ENCODE peak calls at places on chromosomes 3 and 15, in five cellular contexts. J is heart left ventricle, K is AG04450, S is endothelial cell, R is vagina. Q is an unnamed sample.

GRCh38 chr3:37249717-37250116 is 75.3 kb upstream of the LRRFIP2 start:
- DNase-seq in S (no peak), J (no peak), K (no peak), R (no peak), Q (no peak)

GRCh38 chr15:62745621-62746180 is 296.8 kb upstream of the TPM1 start:
- DNase-seq in R (no peak), K (no peak), S (no peak), J (no peak), Q (no peak)

GRCh38 chr15:64892850-64893403 is 18.8 kb upstream of the ANKDD1A start:
- DNase-seq in J (no peak), S (no peak), R (no peak), K (no peak), Q (no peak)

GRCh38 chr3:50246517-50246954 is 10.5 kb downstream of the GNAI2 start:
- DNase-seq in R (no peak), J (peak; percentile 75), S (peak; percentile 44), K (no peak), Q (peak; percentile 87)

GRCh38 chr3:156781310-156782230 is 44.6 kb upstream of the LEKR1 start:
- DNase-seq in R (no peak), J (no peak), K (no peak), S (no peak), Q (no peak)

GRCh38 chr3:159322322-159322939 is 520.6 kb downstream of the MFSD1 start:
- DNase-seq in S (peak; percentile 66), J (peak; percentile 12), R (no peak), K (no peak), Q (peak; percentile 2)

GRCh38 chr3:76765526-76765925 is 274.4 kb upstream of the ROBO2 start:
- DNase-seq in J (no peak), R (no peak), S (no peak), K (no peak), Q (no peak)

GRCh38 chr3:195120199-195120556 is 150.8 kb downstream of the XXYLT1 start:
- DNase-seq in S (no peak), K (no peak), J (no peak), R (no peak), Q (no peak)

GRCh38 chr3:88057650-88058321 is 1.0 kb downstream of the CGGBP1 start:
- DNase-seq in R (no peak), K (no peak), J (no peak), S (no peak), Q (no peak)

GRCh38 chr15:78737187-78737820 is 74.0 kb downstream of the ADAMTS7 start:
- DNase-seq in S (no peak), R (peak; percentile 40), K (no peak), J (no peak), Q (no peak)

GRCh38 chr3:71879089-71879488 is 94.1 kb upstream of the PROK2 start:
- DNase-seq in R (no peak), S (peak; percentile 14), K (no peak), J (no peak), Q (no peak)
- TF ChIP-seq CTCF in R (no peak), S (no peak), K (no peak), J (no peak), Q (no peak)

DNA sequence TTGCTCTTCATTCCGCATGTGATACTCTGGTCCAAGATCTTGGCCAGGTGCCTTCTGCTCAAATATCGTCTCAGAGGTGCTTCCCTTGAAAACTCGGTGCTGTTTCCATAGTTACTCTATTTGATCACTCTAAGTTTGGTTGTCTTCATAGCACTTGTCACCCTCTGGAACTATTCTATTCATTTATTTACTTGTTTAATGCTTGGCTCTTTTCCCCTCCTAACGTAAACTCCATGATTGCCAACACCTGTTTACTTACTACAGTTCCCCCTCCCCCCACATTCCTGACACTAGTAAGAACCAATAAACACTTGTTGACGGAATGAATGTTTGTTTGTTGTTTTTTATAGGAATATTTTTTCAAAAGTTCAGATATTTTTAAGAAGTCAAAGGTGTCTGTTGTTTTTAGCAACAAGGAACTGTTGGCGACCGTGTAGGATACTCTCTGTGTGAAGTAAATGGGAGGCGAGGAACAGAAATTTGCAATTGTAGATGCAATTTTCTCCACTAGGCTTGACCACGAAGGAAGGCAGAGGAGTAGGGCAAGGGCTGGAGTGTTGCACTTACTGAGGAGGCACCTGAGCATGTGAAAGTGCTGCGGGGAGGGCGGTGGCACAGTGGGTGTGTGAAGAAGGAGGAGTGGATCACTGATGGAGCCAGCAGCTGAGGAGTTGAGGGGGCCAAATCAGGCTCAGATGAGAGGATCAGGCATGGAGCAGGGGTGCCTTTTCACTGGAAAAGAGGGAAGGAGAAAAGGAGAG is 48.4 kb downstream of the MOBP start:
- DNase-seq in S (no peak), J (no peak), R (no peak), K (no peak), Q (no peak)
- TF ChIP-seq CTCF in S (no peak), J (no peak), R (no peak), K (no peak), Q (no peak)

GRCh38 chr15:77519540-77519939 is 98.9 kb downstream of the HMG20A start:
- DNase-seq in R (no peak), K (no peak), S (no peak), J (no peak), Q (no peak)
- TF ChIP-seq CTCF in R (no peak), K (no peak), S (no peak), J (no peak), Q (no peak)

DNA sequence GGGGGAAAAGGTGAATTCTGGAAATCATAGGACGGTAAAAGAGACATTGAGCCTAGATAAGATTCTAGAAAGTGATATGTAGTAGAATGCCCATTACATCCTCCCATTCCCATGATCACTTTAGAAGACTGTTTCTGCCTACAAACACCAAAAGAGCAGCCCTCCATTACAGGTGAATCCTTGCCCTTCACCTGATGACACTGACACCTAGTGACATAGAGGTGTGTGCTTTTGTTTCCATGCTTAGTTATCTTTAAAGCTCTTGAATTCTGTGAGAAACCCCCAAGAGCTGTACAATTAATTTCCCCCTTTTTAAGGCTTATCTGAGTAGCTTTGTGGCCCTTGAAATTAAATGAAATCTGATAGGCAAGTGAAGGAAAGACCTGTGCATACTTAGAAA is 8.3 kb upstream of the BBX start:
- DNase-seq in R (no peak), J (no peak), S (no peak), K (no peak), Q (no peak)
- TF ChIP-seq CTCF in R (no peak), J (no peak), S (no peak), K (no peak), Q (no peak)

DNA sequence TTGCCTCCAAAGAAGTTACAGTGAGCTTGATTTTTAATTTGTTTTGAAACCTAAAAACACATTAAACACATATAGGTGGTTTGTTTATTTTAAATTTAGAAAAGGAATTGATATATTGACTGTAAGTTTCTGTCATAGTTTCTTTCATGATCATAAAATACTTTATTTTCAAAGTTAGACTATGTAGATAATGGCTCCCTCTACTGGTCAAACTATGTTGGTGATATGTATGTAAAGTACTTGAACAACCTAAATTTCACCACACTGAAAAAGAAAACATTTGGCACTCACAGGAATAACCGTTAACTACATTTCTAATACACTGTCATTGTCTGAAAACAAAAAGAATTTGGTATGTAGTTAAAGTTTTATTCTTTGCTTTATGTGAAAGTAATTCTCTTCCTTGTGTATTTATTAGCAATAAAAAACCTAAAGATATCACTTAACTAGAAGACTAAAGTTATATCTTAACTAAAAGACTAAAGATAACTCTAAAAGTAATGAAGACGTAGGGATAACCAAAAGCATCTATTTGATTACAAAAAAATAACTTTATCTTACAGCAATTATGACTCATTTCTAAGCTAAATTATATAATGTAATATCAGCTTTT is 427.5 kb downstream of the VGLL3 start:
- DNase-seq in J (no peak), R (no peak), S (no peak), K (peak; percentile 0), Q (peak; percentile 5)
- TF ChIP-seq CTCF in J (peak; percentile 61), R (no peak), S (peak; percentile 94), K (peak; percentile 67), Q (peak; percentile 53)

GRCh38 chr3:192514081-192514753 is 213.1 kb downstream of the FGF12 start:
- DNase-seq in K (no peak), S (peak; percentile 52), J (no peak), R (no peak), Q (no peak)
- TF ChIP-seq CTCF in K (no peak), S (no peak), J (no peak), R (no peak), Q (no peak)

GRCh38 chr3:18758047-18758704 is 333.0 kb upstream of the SATB1 start:
- DNase-seq in K (no peak), J (no peak), R (no peak), S (peak; percentile 41), Q (peak; percentile 4)
- TF ChIP-seq CTCF in K (no peak), J (peak; percentile 52), R (peak; percentile 20), S (peak; percentile 86), Q (peak; percentile 53)

DNA sequence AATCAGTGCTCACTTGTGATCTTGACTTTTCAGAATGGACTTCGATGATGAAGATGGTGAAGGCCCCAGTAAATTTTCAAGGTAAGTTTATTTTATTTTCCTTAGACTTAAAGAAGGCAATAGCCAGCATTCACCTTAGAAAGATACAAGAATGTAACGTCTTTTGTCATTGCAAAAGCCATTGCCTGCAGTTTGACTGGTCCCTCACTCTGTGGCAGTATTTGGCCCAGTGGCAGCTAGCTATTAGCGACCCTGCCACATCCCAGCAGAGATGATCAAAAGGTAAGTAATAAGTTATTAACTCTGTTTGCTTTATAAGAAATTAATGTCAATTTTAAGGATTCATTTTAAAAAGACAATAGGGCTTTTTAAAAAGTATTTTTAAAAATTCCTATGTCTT is 53.7 kb downstream of the ARNT2 start:
- DNase-seq in R (no peak), S (no peak), K (no peak), J (no peak), Q (no peak)
- TF ChIP-seq CTCF in R (no peak), S (no peak), K (no peak), J (no peak), Q (no peak)

GRCh38 chr3:66803206-66803605 is 194.9 kb upstream of the KBTBD8 start:
- DNase-seq in S (peak; percentile 37), K (no peak), J (no peak), R (no peak), Q (no peak)
- TF ChIP-seq CTCF in S (no peak), K (peak; percentile 43), J (peak; percentile 29), R (no peak), Q (peak; percentile 6)

GRCh38 chr3:71348831-71349230 is 234.7 kb downstream of the FOXP1 start:
- DNase-seq in J (no peak), K (no peak), S (no peak), R (no peak), Q (no peak)

GRCh38 chr3:71345429-71346027 is 238.0 kb downstream of the FOXP1 start:
- DNase-seq in K (no peak), S (no peak), R (no peak), J (peak; percentile 11), Q (peak; percentile 21)

GRCh38 chr3:71350998-71351397 is 232.5 kb downstream of the FOXP1 start:
- DNase-seq in J (no peak), K (no peak), S (no peak), R (no peak), Q (no peak)

DNA sequence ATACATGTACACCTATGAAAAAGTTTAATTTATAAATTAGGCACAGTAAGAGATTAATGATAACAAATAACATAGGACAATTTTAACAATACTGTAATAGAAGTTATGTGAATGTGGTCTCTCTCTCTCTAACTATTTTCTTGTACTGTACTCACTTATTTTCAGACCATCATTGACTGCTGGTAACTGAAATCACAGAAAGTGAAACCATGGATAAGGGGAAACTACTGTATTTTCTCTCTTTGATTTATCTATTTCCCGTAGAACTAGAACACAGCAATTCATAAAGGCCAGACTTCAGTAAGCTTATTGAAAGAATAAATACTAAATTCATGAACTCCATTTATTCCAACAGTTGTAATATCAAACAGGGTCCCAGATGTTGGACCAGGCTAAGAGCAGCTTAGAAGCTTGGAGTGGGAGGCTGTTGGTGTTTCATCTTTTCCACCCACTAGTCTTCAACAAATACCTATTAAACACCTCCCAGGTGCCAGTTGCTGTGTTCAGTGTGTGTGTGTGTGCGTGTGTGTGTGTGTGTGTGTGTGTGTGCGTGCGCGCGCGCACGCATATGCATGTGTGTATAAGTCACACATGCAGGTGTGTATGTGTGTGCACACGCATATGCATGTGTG is 235.4 kb downstream of the FOXP1 start:
- DNase-seq in S (no peak), J (no peak), R (no peak), K (no peak), Q (no peak)
- TF ChIP-seq CTCF in S (no peak), J (no peak), R (no peak), K (no peak), Q (no peak)